ENCODE peak calls at places on chromosomes 6 and 20, in four cellular contexts. O is PC-3, C is GM23248, X is hepatocyte. Z is an unnamed sample. For H3K27me3 and H3K4me1, the result is how much of the 10 kb centered on the place peaks cover.

GRCh38 chr20:43925215-43925614 is 10.6 kb downstream of the TOX2 start:
- DNase-seq in O (no peak), C (peak), X (no peak), Z (no peak)

GRCh38 chr20:34249291-34249690 is 8.1 kb downstream of the ASIP start:
- DNase-seq in O (no peak), C (peak), X (no peak), Z (peak)

GRCh38 chr6:38638941-38639497 is 710 bp downstream of the BTBD9 start:
- DNase-seq in O (peak), C (peak), X (peak), Z (peak)

GRCh38 chr20:32443386-32443974 is 85.3 kb downstream of the ASXL1 start:
- DNase-seq in O (no peak), C (no peak), X (peak), Z (no peak)

GRCh38 chr20:25508083-25508770 is 77.1 kb downstream of the NINL start:
- DNase-seq in O (peak), C (peak), X (peak), Z (no peak)

GRCh38 chr6:158474961-158475343 is 84.9 kb upstream of the TMEM181 start:
- DNase-seq in O (peak), C (peak), X (peak), Z (no peak)

GRCh38 chr6:4778086-4778485 is 1.9 kb downstream of the CDYL start:
- DNase-seq in O (peak), C (peak), X (no peak), Z (no peak)

GRCh38 chr6:134446228-134446848 is 128.4 kb upstream of the SGK1 start:
- DNase-seq in O (no peak), C (peak), X (no peak), Z (no peak)

GRCh38 chr6:36204068-36204753 is 7.7 kb downstream of the BRPF3 start:
- DNase-seq in O (no peak), C (no peak), X (no peak), Z (no peak)

GRCh38 chr6:46011241-46012085 is 4.2 kb downstream of the CLIC5 start:
- DNase-seq in O (no peak), C (no peak), X (peak), Z (peak)

GRCh38 chr20:50967621-50968020 is 9.0 kb downstream of the MOCS3 start:
- DNase-seq in O (no peak), C (no peak), X (no peak), Z (no peak)

GRCh38 chr6:47787620-47788497 is 6.0 kb downstream of the OPN5 start:
- DNase-seq in O (peak), C (peak), X (peak), Z (peak)

GRCh38 chr6:144559865-144560603 is 274.9 kb downstream of the UTRN start:
- DNase-seq in O (no peak), C (peak), X (peak), Z (no peak)

GRCh38 chr20:44135811-44136204 is 51.2 kb downstream of the JPH2 start:
- DNase-seq in O (no peak), C (no peak), X (no peak), Z (no peak)

GRCh38 chr6:107800564-107801164 is 23.4 kb downstream of the SCML4 start:
- DNase-seq in O (no peak), C (peak), X (no peak), Z (no peak)

GRCh38 chr20:59831024-59831900 is 102.2 kb downstream of the SYCP2 start:
- DNase-seq in O (peak), C (no peak), X (peak), Z (no peak)

GRCh38 chr20:40966103-40966502 is 62.5 kb upstream of the TOP1 start:
- DNase-seq in O (peak), C (no peak), X (no peak), Z (no peak)

GRCh38 chr6:144843701-144844100 is 558.6 kb downstream of the UTRN start:
- DNase-seq in O (no peak), C (no peak), X (no peak), Z (no peak)

GRCh38 chr6:127069659-127070279 is 48.7 kb upstream of the RSPO3 start:
- DNase-seq in O (peak), C (peak), X (peak), Z (peak)

GRCh38 chr6:159982726-159983506 is 14.0 kb downstream of the IGF2R start:
- DNase-seq in O (no peak), C (peak), X (no peak), Z (peak)

GRCh38 chr20:8473459-8473858 is 341.4 kb downstream of the PLCB1 start:
- DNase-seq in O (no peak), C (peak), X (no peak), Z (peak)

GRCh38 chr6:26327450-26328264 is 37.3 kb upstream of the BTN3A2 start:
- DNase-seq in O (peak), C (peak), X (peak), Z (no peak)

GRCh38 chr6:70857387-70858077 is 99.3 kb downstream of the B3GAT2 start:
- DNase-seq in O (no peak), C (no peak), X (no peak), Z (no peak)

GRCh38 chr20:62665826-62666735 is 23.8 kb downstream of the SLCO4A1 start:
- DNase-seq in O (no peak), C (no peak), X (no peak), Z (no peak)

GRCh38 chr20:4793183-4793582 is 71.5 kb downstream of the PRND start:
- DNase-seq in O (no peak), C (no peak), X (no peak), Z (no peak)

GRCh38 chr6:61809004-61809595 is 476.9 kb downstream of the KHDRBS2 start:
- DNase-seq in O (peak), C (peak), X (peak), Z (peak)

GRCh38 chr20:20657092-20657491 is 55.4 kb downstream of the RALGAPA2 start:
- DNase-seq in O (no peak), C (no peak), X (no peak), Z (no peak)

GRCh38 chr6:111427341-111428116 is 55.5 kb downstream of the REV3L start:
- DNase-seq in O (peak), C (peak), X (no peak), Z (peak)

GRCh38 chr20:11777861-11778570 is 139.7 kb upstream of the BTBD3 start:
- DNase-seq in O (peak), C (peak), X (no peak), Z (no peak)

GRCh38 chr6:3749991-3750323 is 1.6 kb downstream of the PXDC1 start:
- DNase-seq in O (peak), C (peak), X (peak), Z (no peak)

GRCh38 chr6:42287756-42288155 is 70.1 kb upstream of the MRPS10 start:
- DNase-seq in O (no peak), C (no peak), X (no peak), Z (no peak)

GRCh38 chr6:30459145-30459544 is 30.2 kb upstream of the HLA-E start:
- DNase-seq in O (no peak), C (no peak), X (no peak), Z (no peak)
- H3K27me3 ChIP-seq in O (half or more), C (half or more), X (half or more), Z (half or more)

DNA sequence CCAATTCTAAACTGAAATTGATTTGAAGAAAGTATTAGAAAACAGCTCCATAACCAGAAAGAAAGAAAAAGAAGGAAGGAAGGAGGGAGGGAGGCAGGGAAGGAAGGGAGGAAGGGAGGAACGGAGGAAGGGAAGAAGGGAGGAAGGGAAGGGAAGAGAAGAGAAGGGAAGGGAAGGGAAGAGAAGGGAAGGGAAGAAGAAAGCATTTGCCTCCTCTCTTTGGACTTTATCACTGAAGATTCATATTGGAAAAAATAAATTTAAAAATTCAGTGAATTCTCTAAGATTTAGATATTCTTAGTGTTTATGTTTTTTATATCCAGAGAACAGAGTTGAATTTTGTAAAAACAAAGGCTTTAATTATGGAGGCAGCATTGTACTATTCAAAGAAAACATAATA is 68.5 kb upstream of the NXT1 start:
- DNase-seq in O (no peak), C (no peak), X (no peak), Z (no peak)
- H3K4me1 ChIP-seq in O (under half), C (under half), X (under half), Z (under half)

DNA sequence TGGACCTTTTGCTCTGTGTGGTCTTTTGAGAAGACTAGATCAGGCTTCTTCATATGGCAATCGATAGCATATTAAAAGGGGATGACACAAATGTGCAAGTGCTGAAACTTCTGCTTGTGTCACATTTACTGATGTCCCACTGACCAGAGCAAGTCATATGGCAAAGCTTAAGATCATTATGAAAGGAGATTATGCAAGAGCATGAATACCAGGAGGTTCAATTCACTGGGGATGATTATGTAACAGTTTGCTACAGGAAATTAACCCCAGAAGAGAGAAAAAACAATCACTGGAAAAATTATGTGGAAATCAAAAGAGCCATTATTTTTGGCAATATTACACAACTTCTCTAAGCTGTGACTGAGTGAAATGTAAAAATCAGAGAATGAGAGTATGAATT is 13.7 kb upstream of the PRDM13 start:
- DNase-seq in O (no peak), C (peak), X (no peak), Z (no peak)
- TF ChIP-seq EZH2phosphoT487 in O (no peak), C (no peak), X (no peak), Z (no peak)

DNA sequence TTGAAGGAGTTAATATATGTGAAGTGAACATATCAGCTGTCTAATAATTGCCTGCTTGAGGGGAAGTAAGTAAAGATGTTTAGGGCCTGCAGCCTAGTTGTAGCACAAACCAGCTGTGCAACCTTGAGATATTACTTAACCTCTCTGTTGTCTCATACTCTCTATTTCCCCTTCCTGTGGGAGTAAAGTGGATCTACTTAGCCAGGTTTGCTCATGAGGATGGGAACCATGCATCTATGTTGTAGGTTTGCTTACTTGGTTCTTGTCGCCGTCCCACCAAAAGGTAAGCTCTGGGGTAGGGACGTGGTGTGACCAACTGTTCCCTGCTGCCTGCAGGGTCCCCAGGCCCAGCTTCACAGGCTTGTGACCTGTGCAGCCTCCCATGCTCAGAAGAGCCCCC is 362.7 kb upstream of the SULF2 start:
- DNase-seq in O (no peak), C (no peak), X (no peak), Z (no peak)
- H3K27me3 ChIP-seq in O (under half), C (under half), X (under half), Z (under half)

GRCh38 chr6:154407440-154407839 is 50.8 kb upstream of the IPCEF1 start:
- DNase-seq in O (no peak), C (no peak), X (no peak), Z (no peak)
- H3K4me1 ChIP-seq in O (under half), C (half or more), X (under half), Z (under half)

Z was measured in MM.1S.